ENCODE peak calls at places on chromosomes 13 and 19, in nine cellular contexts. V, S, N, J, Q, E, H, T and M are unnamed samples.
A peak's percentile ranks its signal among the peaks of the same experiment; 100 is the strongest.

GRCh38 chr13:46202188-46202795 is 9.4 kb upstream of the LRRC63 start:
- DNase-seq in N (no peak), H (no peak), J (no peak), S (no peak), E (no peak), V (no peak), Q (no peak), T (no peak), M (no peak)

GRCh38 chr13:102286326-102286725 is 115.5 kb downstream of the FGF14 start:
- DNase-seq in Q (no peak), S (no peak), E (no peak), J (peak; percentile 15), T (no peak), H (no peak), V (no peak), N (no peak), M (no peak)

GRCh38 chr13:29902632-29903305 is 52.4 kb upstream of the UBL3 start:
- DNase-seq in E (no peak), H (no peak), Q (no peak), N (no peak), V (no peak), J (no peak), S (no peak), T (no peak), M (no peak)

GRCh38 chr13:44191504-44192171 is 182.0 kb upstream of the SERP2 start:
- DNase-seq in H (peak; percentile 63), S (peak; percentile 63), N (peak; percentile 42), J (peak; percentile 61), E (peak; percentile 21), Q (peak; percentile 22), T (peak; percentile 47), V (peak; percentile 70), M (peak; percentile 51)

GRCh38 chr19:43518051-43518450 is 8.9 kb downstream of the ETHE1 start:
- DNase-seq in H (no peak), Q (no peak), T (no peak), N (no peak), E (no peak), S (no peak), V (no peak), J (no peak), M (no peak)

GRCh38 chr19:35115538-35115951 is at the start of gene FXYD3:
- DNase-seq in S (no peak), N (peak; percentile 86), H (no peak), V (no peak), T (no peak), Q (no peak), J (no peak), E (no peak), M (no peak)

GRCh38 chr19:36060430-36060829 is 5.7 kb downstream of the WDR62 start:
- DNase-seq in H (no peak), T (peak; percentile 40), V (peak; percentile 79), Q (no peak), N (peak; percentile 24), J (peak; percentile 67), S (peak; percentile 46), E (no peak), M (peak; percentile 15)

GRCh38 chr13:43895940-43896339 is 16.2 kb downstream of the LACC1 start:
- DNase-seq in E (no peak), S (no peak), H (no peak), T (no peak), N (no peak), J (no peak), Q (no peak), V (no peak), M (no peak)

GRCh38 chr19:31380854-31381253 is 31.6 kb upstream of the TSHZ3 start:
- DNase-seq in N (no peak), T (no peak), V (peak; percentile 49), H (no peak), Q (no peak), J (no peak), S (no peak), E (no peak), M (no peak)

GRCh38 chr13:49690990-49691886 is at the start of gene EBPL:
- DNase-seq in J (peak; percentile 94), H (peak; percentile 92), S (peak; percentile 97), N (peak; percentile 96), E (peak; percentile 85), T (peak; percentile 95), Q (peak; percentile 91), V (peak; percentile 99), M (peak; percentile 82)
- H3K4me1 ChIP-seq in J (peaks cover 10% of the 10 kb centered on the region), H (peaks cover 17% of the 10 kb centered on the region), S (peaks cover 27% of the 10 kb centered on the region), N (peaks cover 23% of the 10 kb centered on the region), E (no peaks in the 10 kb centered on the region), T (peaks cover 20% of the 10 kb centered on the region), Q (peaks cover 5% of the 10 kb centered on the region), V (peaks cover 4% of the 10 kb centered on the region), M (peaks cover 15% of the 10 kb centered on the region)

GRCh38 chr19:916645-917322 is 349 bp upstream of the KISS1R start:
- DNase-seq in Q (no peak), V (peak; percentile 79), H (peak; percentile 49), T (peak; percentile 42), N (no peak), J (peak; percentile 74), E (no peak), S (peak; percentile 78), M (peak; percentile 27)
- H3K4me3 ChIP-seq in Q (no peak overlapping the region), V (peak overlapping the region; percentile 60), H (peak overlapping the region; percentile 1), T (no peak overlapping the region), N (peak overlapping the region; percentile 26), J (no peak overlapping the region), E (peak overlapping the region; percentile 58), S (peak overlapping the region; percentile 87), M (peak overlapping the region; percentile 53)

GRCh38 chr19:38679839-38680238 is 32.4 kb downstream of the ACTN4 start:
- DNase-seq in H (no peak), N (no peak), E (no peak), V (no peak), S (no peak), T (no peak), J (peak; percentile 16), Q (no peak), M (no peak)

GRCh38 chr19:38682872-38683392 is 35.5 kb downstream of the ACTN4 start:
- DNase-seq in T (no peak), J (no peak), Q (no peak), S (no peak), E (no peak), N (no peak), H (no peak), V (no peak), M (no peak)

GRCh38 chr19:38684078-38684861 is 36.8 kb downstream of the ACTN4 start:
- DNase-seq in V (peak; percentile 78), H (peak; percentile 63), E (no peak), N (peak; percentile 87), J (peak; percentile 90), S (peak; percentile 76), Q (peak; percentile 58), T (peak; percentile 75), M (peak; percentile 69)

GRCh38 chr19:38683393-38684077 is 36.1 kb downstream of the ACTN4 start:
- DNase-seq in H (peak; percentile 98), E (peak; percentile 59), S (peak; percentile 96), T (peak; percentile 91), V (peak; percentile 99), N (peak; percentile 89), J (peak; percentile 93), Q (peak; percentile 78), M (peak; percentile 42)

DNA sequence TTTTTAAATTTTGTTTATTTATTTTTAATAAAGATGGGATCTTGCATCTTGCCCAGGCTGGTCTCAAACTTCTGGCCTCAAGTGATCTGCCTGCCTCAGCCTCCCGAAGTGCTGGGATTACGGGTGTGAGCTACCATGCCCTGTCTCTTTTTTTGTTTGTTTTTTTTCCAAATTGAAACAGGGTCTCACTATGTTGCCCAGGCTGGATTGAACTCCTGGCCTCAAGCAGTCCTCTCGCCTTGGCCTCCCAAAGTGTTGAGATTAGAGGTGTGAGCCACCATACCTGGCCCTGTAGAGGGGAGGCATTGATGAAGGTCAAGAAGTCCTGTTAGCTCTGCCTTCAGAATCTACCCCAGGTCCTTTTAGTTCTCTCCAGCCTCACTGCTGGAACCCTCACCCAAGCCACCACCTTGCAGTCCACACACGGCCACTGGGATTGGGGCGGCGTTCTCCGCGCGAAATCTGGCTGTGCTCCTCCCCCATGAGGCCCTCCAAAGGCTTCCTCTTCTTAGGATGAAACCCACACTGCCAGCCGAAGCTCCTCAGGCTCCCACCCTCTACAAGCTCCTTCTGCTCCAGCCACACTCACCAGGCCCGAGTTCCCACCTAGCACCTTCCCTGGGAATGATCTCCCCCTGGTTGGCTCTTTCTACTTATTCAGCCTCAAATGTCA is 34.9 kb downstream of the ACTN4 start:
- DNase-seq in Q (no peak), N (no peak), V (no peak), H (no peak), T (no peak), S (no peak), E (no peak), J (no peak), M (no peak)
- H3K4me1 ChIP-seq in Q (peaks cover 36% of the 10 kb centered on the region), N (peaks cover 97% of the 10 kb centered on the region), V (peaks cover 31% of the 10 kb centered on the region), H (peaks cover 97% of the 10 kb centered on the region), T (peaks cover 68% of the 10 kb centered on the region), S (peaks cover 58% of the 10 kb centered on the region), E (peaks cover 83% of the 10 kb centered on the region), J (peaks cover 73% of the 10 kb centered on the region), M (peaks cover 44% of the 10 kb centered on the region)

GRCh38 chr13:110644892-110645521 is 29.7 kb downstream of the NAXD start:
- DNase-seq in V (peak; percentile 95), J (peak; percentile 80), H (peak; percentile 69), E (peak; percentile 27), N (peak; percentile 66), Q (peak; percentile 65), S (peak; percentile 35), T (peak; percentile 69), M (peak; percentile 66)
- H3K4me3 ChIP-seq in V (no peak overlapping the region), J (no peak overlapping the region), H (no peak overlapping the region), E (no peak overlapping the region), N (no peak overlapping the region), Q (no peak overlapping the region), S (no peak overlapping the region), T (no peak overlapping the region), M (no peak overlapping the region)

DNA sequence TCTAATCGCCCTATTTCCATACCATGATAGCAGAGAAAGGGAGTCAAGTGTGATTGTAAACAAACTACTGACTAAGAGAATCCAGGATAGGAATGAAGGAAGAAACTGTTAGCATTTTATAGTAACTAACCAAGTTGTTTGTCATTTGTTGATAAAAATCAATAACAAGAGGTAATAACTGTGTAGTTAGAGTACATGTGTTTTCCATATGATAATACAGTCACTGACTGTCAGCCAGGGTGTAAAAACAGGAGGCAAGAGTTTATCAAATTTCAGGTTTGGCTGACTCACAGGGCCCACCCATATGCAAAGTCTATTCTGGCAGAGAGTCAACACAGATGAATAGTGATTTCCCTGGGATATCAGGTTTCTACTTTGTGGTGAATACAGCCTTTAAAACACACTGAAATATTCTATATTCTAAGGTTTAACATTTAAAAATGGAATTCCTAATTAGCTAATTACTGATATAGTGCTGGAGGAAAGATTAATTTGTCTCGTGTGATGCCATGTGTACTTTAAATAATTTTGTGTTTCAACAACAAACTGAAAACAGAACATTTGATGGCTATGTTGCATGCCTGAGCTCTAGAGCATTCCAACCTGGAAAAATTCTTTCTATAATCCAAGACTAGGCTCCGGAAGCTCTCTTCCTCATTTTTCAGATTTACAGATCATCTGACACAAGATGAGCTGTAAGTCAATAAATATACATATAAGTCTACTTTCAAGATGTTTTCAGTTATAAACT is 6.0 kb upstream of the FOXO1 start:
- DNase-seq in J (peak; percentile 53), S (no peak), E (no peak), N (no peak), V (no peak), T (no peak), Q (no peak), H (peak; percentile 28), M (no peak)
- H3K4me1 ChIP-seq in J (peaks cover 6% of the 10 kb centered on the region), S (no peaks in the 10 kb centered on the region), E (peaks cover 9% of the 10 kb centered on the region), N (peaks cover 12% of the 10 kb centered on the region), V (no peaks in the 10 kb centered on the region), T (peaks cover 7% of the 10 kb centered on the region), Q (peaks cover 4% of the 10 kb centered on the region), H (peaks cover 23% of the 10 kb centered on the region), M (peaks cover 10% of the 10 kb centered on the region)

GRCh38 chr19:16457195-16457953 is 14.4 kb downstream of the EPS15L1 start:
- DNase-seq in V (peak; percentile 67), Q (peak; percentile 78), S (no peak), T (no peak), J (no peak), H (peak; percentile 34), N (no peak), E (no peak), M (no peak)
- H3K4me3 ChIP-seq in V (no peak overlapping the region), Q (no peak overlapping the region), S (no peak overlapping the region), T (no peak overlapping the region), J (no peak overlapping the region), H (no peak overlapping the region), N (no peak overlapping the region), E (no peak overlapping the region), M (no peak overlapping the region)